ENCODE peak calls at places on chromosome 12, in four cellular contexts. One of them, this sample, is unnamed.
A peak's percentile ranks its signal among the peaks of the same experiment; 100 is the strongest.

GRCh38 chr12:48968467-48968866 is 3.1 kb downstream of the WNT10B start:
- DNase-seq in SK-N-SH: peak; percentile 22
- DNase-seq in GM12891: no peak
- DNase-seq in H1: no peak
- DNase-seq in this sample: no peak

GRCh38 chr12:57816001-57816854 is 2.3 kb downstream of the AVIL start:
- DNase-seq in GM12891: no peak
- DNase-seq in H1: no peak
- DNase-seq in SK-N-SH: peak; percentile 67
- DNase-seq in this sample: no peak

GRCh38 chr12:14880890-14881453 is 4.7 kb downstream of the MGP start:
- DNase-seq in H1: no peak
- DNase-seq in SK-N-SH: no peak
- DNase-seq in GM12891: no peak
- DNase-seq in this sample: no peak

GRCh38 chr12:10867381-10867780 is 16.7 kb downstream of the PRH1 start:
- DNase-seq in H1: no peak
- DNase-seq in SK-N-SH: no peak
- DNase-seq in GM12891: no peak
- DNase-seq in this sample: peak; percentile 23

GRCh38 chr12:25558566-25558965 is 5.5 kb upstream of the LMNTD1 start:
- DNase-seq in SK-N-SH: no peak
- DNase-seq in H1: no peak
- DNase-seq in GM12891: no peak
- DNase-seq in this sample: no peak

GRCh38 chr12:5789469-5789968 is 155.5 kb downstream of the ANO2 start:
- DNase-seq in GM12891: no peak
- DNase-seq in H1: no peak
- DNase-seq in SK-N-SH: no peak
- DNase-seq in this sample: no peak

GRCh38 chr12:116360579-116361403 is 83.3 kb upstream of the MED13L start:
- DNase-seq in H1: no peak
- DNase-seq in SK-N-SH: no peak
- DNase-seq in GM12891: no peak
- DNase-seq in this sample: no peak

GRCh38 chr12:179131-179884 is 34.6 kb downstream of the SLC6A12 start:
- DNase-seq in SK-N-SH: no peak
- DNase-seq in GM12891: no peak
- DNase-seq in H1: no peak
- DNase-seq in this sample: no peak

GRCh38 chr12:108701779-108702435 is 29.4 kb downstream of the CORO1C start:
- DNase-seq in GM12891: no peak
- DNase-seq in H1: no peak
- DNase-seq in SK-N-SH: no peak
- DNase-seq in this sample: no peak

GRCh38 chr12:127060310-127060847 is 1206.6 kb upstream of the TMEM132C start:
- DNase-seq in H1: no peak
- DNase-seq in GM12891: no peak
- DNase-seq in SK-N-SH: no peak
- DNase-seq in this sample: no peak
- TF ChIP-seq TAF1 in H1: no peak
- TF ChIP-seq TAF1 in GM12891: no peak
- TF ChIP-seq TAF1 in SK-N-SH: no peak
- TF ChIP-seq TAF1 in this sample: no peak

GRCh38 chr12:27462151-27462694 is 15.7 kb downstream of the SMCO2 start:
- DNase-seq in H1: no peak
- DNase-seq in GM12891: no peak
- DNase-seq in SK-N-SH: no peak
- DNase-seq in this sample: no peak

GRCh38 chr12:27460471-27460978 is 14.0 kb downstream of the SMCO2 start:
- DNase-seq in GM12891: no peak
- DNase-seq in H1: no peak
- DNase-seq in SK-N-SH: no peak
- DNase-seq in this sample: no peak

GRCh38 chr12:27463826-27464554 is 17.5 kb downstream of the SMCO2 start:
- DNase-seq in H1: no peak
- DNase-seq in GM12891: no peak
- DNase-seq in SK-N-SH: no peak
- DNase-seq in this sample: no peak

GRCh38 chr12:27467641-27468040 is 21.1 kb downstream of the SMCO2 start:
- DNase-seq in H1: no peak
- DNase-seq in SK-N-SH: no peak
- DNase-seq in GM12891: no peak
- DNase-seq in this sample: no peak

GRCh38 chr12:27462851-27463250 is 16.3 kb downstream of the SMCO2 start:
- DNase-seq in H1: no peak
- DNase-seq in GM12891: no peak
- DNase-seq in SK-N-SH: no peak
- DNase-seq in this sample: no peak
- TF ChIP-seq TAF1 in H1: no peak
- TF ChIP-seq TAF1 in GM12891: no peak
- TF ChIP-seq TAF1 in SK-N-SH: no peak
- TF ChIP-seq TAF1 in this sample: no peak

GRCh38 chr12:78866518-78866917 is 1.9 kb downstream of the SYT1 start:
- DNase-seq in GM12891: no peak
- DNase-seq in H1: no peak
- DNase-seq in SK-N-SH: no peak
- DNase-seq in this sample: no peak
- TF ChIP-seq TAF1 in GM12891: no peak
- TF ChIP-seq TAF1 in H1: no peak
- TF ChIP-seq TAF1 in SK-N-SH: no peak
- TF ChIP-seq TAF1 in this sample: no peak

GRCh38 chr12:74408601-74409166 is 129.0 kb upstream of the ATXN7L3B start:
- DNase-seq in GM12891: no peak
- DNase-seq in SK-N-SH: no peak
- DNase-seq in H1: no peak
- DNase-seq in this sample: no peak

GRCh38 chr12:74415633-74416032 is 122.0 kb upstream of the ATXN7L3B start:
- DNase-seq in H1: no peak
- DNase-seq in SK-N-SH: peak; percentile 10
- DNase-seq in GM12891: no peak
- DNase-seq in this sample: peak; percentile 48

GRCh38 chr12:74418573-74418972 is 119.1 kb upstream of the ATXN7L3B start:
- DNase-seq in H1: no peak
- DNase-seq in SK-N-SH: no peak
- DNase-seq in GM12891: no peak
- DNase-seq in this sample: no peak

GRCh38 chr12:74412607-74413230 is 124.9 kb upstream of the ATXN7L3B start:
- DNase-seq in GM12891: no peak
- DNase-seq in H1: no peak
- DNase-seq in SK-N-SH: no peak
- DNase-seq in this sample: peak; percentile 10
- TF ChIP-seq TAF1 in GM12891: no peak
- TF ChIP-seq TAF1 in H1: no peak
- TF ChIP-seq TAF1 in SK-N-SH: no peak
- TF ChIP-seq TAF1 in this sample: no peak

DNA sequence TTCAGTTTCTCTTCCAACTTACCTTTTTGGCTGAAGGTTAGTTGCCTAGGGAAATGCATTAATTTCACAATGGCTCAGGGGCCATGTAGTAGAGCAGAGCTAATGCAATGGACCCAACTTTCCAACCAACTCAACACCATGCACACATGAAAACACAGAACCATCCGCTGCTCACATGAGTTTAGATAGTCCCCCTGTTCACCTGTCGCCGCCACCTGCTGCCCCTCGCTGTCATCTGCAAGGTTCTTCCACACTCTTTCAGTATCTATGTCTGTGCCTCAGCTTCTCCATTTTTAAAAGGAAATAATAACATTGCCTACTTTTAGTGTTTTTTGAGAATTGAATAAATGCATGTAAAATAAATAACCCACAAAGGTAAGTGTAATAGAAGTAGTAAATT is 585.6 kb downstream of the ETNK1 start:
- DNase-seq in SK-N-SH: no peak
- DNase-seq in GM12891: no peak
- DNase-seq in H1: no peak
- DNase-seq in this sample: no peak
- TF ChIP-seq TAF1 in SK-N-SH: no peak
- TF ChIP-seq TAF1 in GM12891: no peak
- TF ChIP-seq TAF1 in H1: no peak
- TF ChIP-seq TAF1 in this sample: no peak